ENCODE peak calls at places on chromosomes 4 and X, in five cellular contexts. One of them, this sample, is unnamed.

GRCh38 chr4:185257086-185257485 is 47.7 kb downstream of the SNX25 start:
- DNase-seq in mesendoderm: no peak
- DNase-seq in H1: no peak
- DNase-seq in IMR-90: no peak
- DNase-seq in mesenchymal stem cell: no peak
- DNase-seq in this sample: no peak

GRCh38 chrX:33840176-33840575 is 291.9 kb downstream of the FAM47A start:
- DNase-seq in H1: no peak
- DNase-seq in mesenchymal stem cell: no peak
- DNase-seq in IMR-90: no peak
- DNase-seq in mesendoderm: no peak
- DNase-seq in this sample: peak; percentile 3

GRCh38 chrX:18548996-18549395 is 122.9 kb downstream of the RS1 start:
- DNase-seq in mesendoderm: no peak
- DNase-seq in mesenchymal stem cell: no peak
- DNase-seq in H1: no peak
- DNase-seq in IMR-90: no peak
- DNase-seq in this sample: no peak

GRCh38 chr4:142128529-142128928 is 492.1 kb downstream of the IL15 start:
- DNase-seq in H1: no peak
- DNase-seq in mesenchymal stem cell: peak; percentile 15
- DNase-seq in IMR-90: peak; percentile 39
- DNase-seq in mesendoderm: no peak
- DNase-seq in this sample: no peak

GRCh38 chr4:184734758-184735157 is 862 bp upstream of the CENPU start:
- DNase-seq in mesendoderm: no peak
- DNase-seq in mesenchymal stem cell: no peak
- DNase-seq in IMR-90: no peak
- DNase-seq in H1: no peak
- DNase-seq in this sample: no peak

GRCh38 chrX:72126539-72127140 is 5.1 kb downstream of the RTL5 start:
- DNase-seq in mesendoderm: peak; percentile 87
- DNase-seq in mesenchymal stem cell: peak; percentile 92
- DNase-seq in IMR-90: peak; percentile 80
- DNase-seq in H1: peak; percentile 90
- DNase-seq in this sample: peak; percentile 63

GRCh38 chr4:45554423-45554822 is 569.4 kb downstream of the GABRG1 start:
- DNase-seq in H1: no peak
- DNase-seq in mesenchymal stem cell: no peak
- DNase-seq in IMR-90: no peak
- DNase-seq in mesendoderm: no peak
- DNase-seq in this sample: no peak

GRCh38 chrX:56726609-56727008 is 2.4 kb upstream of the NBDY start:
- DNase-seq in IMR-90: peak; percentile 61
- DNase-seq in mesendoderm: peak; percentile 45
- DNase-seq in H1: no peak
- DNase-seq in mesenchymal stem cell: peak; percentile 57
- DNase-seq in this sample: no peak

GRCh38 chr4:84269531-84269930 is 229.6 kb downstream of the NKX6-1 start:
- DNase-seq in IMR-90: no peak
- DNase-seq in mesenchymal stem cell: no peak
- DNase-seq in mesendoderm: no peak
- DNase-seq in H1: no peak
- DNase-seq in this sample: no peak

GRCh38 chr4:123653211-123653610 is 256.6 kb downstream of the SPRY1 start:
- DNase-seq in IMR-90: no peak
- DNase-seq in mesenchymal stem cell: no peak
- DNase-seq in mesendoderm: no peak
- DNase-seq in H1: no peak
- DNase-seq in this sample: no peak

GRCh38 chr4:153205028-153205648 is 895 bp downstream of the TRIM2 start:
- DNase-seq in mesendoderm: peak; percentile 95
- DNase-seq in H1: peak; percentile 62
- DNase-seq in mesenchymal stem cell: no peak
- DNase-seq in IMR-90: no peak
- DNase-seq in this sample: no peak

GRCh38 chr4:184942447-184943425 is 75.6 kb upstream of the HELT start:
- DNase-seq in H1: peak; percentile 22
- DNase-seq in mesenchymal stem cell: no peak
- DNase-seq in mesendoderm: no peak
- DNase-seq in IMR-90: no peak
- DNase-seq in this sample: no peak

GRCh38 chr4:71833175-71833900 is 49.5 kb upstream of the GC start:
- DNase-seq in mesendoderm: no peak
- DNase-seq in IMR-90: no peak
- DNase-seq in mesenchymal stem cell: no peak
- DNase-seq in H1: no peak
- DNase-seq in this sample: no peak

GRCh38 chrX:106611682-106612402 is at the start of gene RADX:
- DNase-seq in mesenchymal stem cell: peak; percentile 86
- DNase-seq in H1: peak; percentile 75
- DNase-seq in IMR-90: peak; percentile 45
- DNase-seq in mesendoderm: peak; percentile 92
- DNase-seq in this sample: peak; percentile 78

GRCh38 chrX:111756486-111756885 is 75.5 kb downstream of the ALG13 start:
- DNase-seq in IMR-90: no peak
- DNase-seq in H1: no peak
- DNase-seq in mesenchymal stem cell: no peak
- DNase-seq in mesendoderm: no peak
- DNase-seq in this sample: no peak

GRCh38 chr4:24753519-24753918 is 41.9 kb upstream of the SOD3 start:
- DNase-seq in IMR-90: peak; percentile 67
- DNase-seq in mesendoderm: no peak
- DNase-seq in mesenchymal stem cell: peak; percentile 28
- DNase-seq in H1: no peak
- DNase-seq in this sample: no peak

GRCh38 chrX:13966071-13966850 is 63.4 kb downstream of the GEMIN8 start:
- DNase-seq in mesendoderm: no peak
- DNase-seq in IMR-90: no peak
- DNase-seq in mesenchymal stem cell: no peak
- DNase-seq in H1: no peak
- DNase-seq in this sample: no peak

GRCh38 chr4:15186826-15187225 is 184.5 kb downstream of the CPEB2 start:
- DNase-seq in H1: no peak
- DNase-seq in mesendoderm: no peak
- DNase-seq in IMR-90: no peak
- DNase-seq in mesenchymal stem cell: no peak
- DNase-seq in this sample: no peak

GRCh38 chr4:6441202-6441582 is 31.2 kb downstream of the PPP2R2C start:
- DNase-seq in mesenchymal stem cell: no peak
- DNase-seq in mesendoderm: no peak
- DNase-seq in IMR-90: no peak
- DNase-seq in H1: no peak
- DNase-seq in this sample: no peak

GRCh38 chr4:80266267-80266901 is at the start of gene FGF5:
- DNase-seq in mesenchymal stem cell: peak; percentile 89
- DNase-seq in IMR-90: peak; percentile 94
- DNase-seq in H1: peak; percentile 77
- DNase-seq in mesendoderm: peak; percentile 25
- DNase-seq in this sample: peak; percentile 38

GRCh38 chrX:55546956-55547355 is 57.3 kb upstream of the USP51 start:
- DNase-seq in mesenchymal stem cell: no peak
- DNase-seq in mesendoderm: no peak
- DNase-seq in H1: no peak
- DNase-seq in IMR-90: no peak
- DNase-seq in this sample: no peak

GRCh38 chr4:125904802-125905201 is 590.0 kb downstream of the FAT4 start:
- DNase-seq in mesendoderm: no peak
- DNase-seq in mesenchymal stem cell: no peak
- DNase-seq in H1: no peak
- DNase-seq in IMR-90: no peak
- DNase-seq in this sample: no peak

GRCh38 chrX:107567370-107567769 is 60.9 kb upstream of the PRPS1 start:
- DNase-seq in H1: no peak
- DNase-seq in IMR-90: no peak
- DNase-seq in mesenchymal stem cell: no peak
- DNase-seq in mesendoderm: no peak
- DNase-seq in this sample: no peak

GRCh38 chr4:153788419-153789276 is at the start of gene SFRP2:
- DNase-seq in mesenchymal stem cell: peak; percentile 35
- DNase-seq in H1: peak; percentile 84
- DNase-seq in IMR-90: no peak
- DNase-seq in mesendoderm: peak; percentile 91
- DNase-seq in this sample: peak; percentile 93

GRCh38 chr4:26557164-26557563 is 26.7 kb upstream of the TBC1D19 start:
- DNase-seq in IMR-90: peak; percentile 95
- DNase-seq in mesendoderm: no peak
- DNase-seq in mesenchymal stem cell: no peak
- DNase-seq in H1: no peak
- DNase-seq in this sample: no peak

GRCh38 chrX:10012776-10013175 is 45.6 kb downstream of the CLDN34 start:
- DNase-seq in IMR-90: no peak
- DNase-seq in H1: no peak
- DNase-seq in mesendoderm: no peak
- DNase-seq in mesenchymal stem cell: no peak
- DNase-seq in this sample: no peak

GRCh38 chr4:106986486-106986885 is 49.6 kb downstream of the DKK2 start:
- DNase-seq in mesendoderm: no peak
- DNase-seq in H1: no peak
- DNase-seq in mesenchymal stem cell: peak; percentile 6
- DNase-seq in IMR-90: no peak
- DNase-seq in this sample: no peak

GRCh38 chrX:151155234-151155633 is 21.1 kb upstream of the GPR50 start:
- DNase-seq in mesendoderm: no peak
- DNase-seq in IMR-90: no peak
- DNase-seq in H1: no peak
- DNase-seq in mesenchymal stem cell: no peak
- DNase-seq in this sample: no peak

GRCh38 chr4:162586266-162586665 is 422.5 kb upstream of the FSTL5 start:
- DNase-seq in H1: no peak
- DNase-seq in mesenchymal stem cell: no peak
- DNase-seq in mesendoderm: no peak
- DNase-seq in IMR-90: no peak
- DNase-seq in this sample: no peak

GRCh38 chrX:155071694-155072215 is 447 bp downstream of the BRCC3 start:
- DNase-seq in mesenchymal stem cell: no peak
- DNase-seq in mesendoderm: peak; percentile 21
- DNase-seq in IMR-90: no peak
- DNase-seq in H1: no peak
- DNase-seq in this sample: no peak

GRCh38 chrX:13752646-13753045 is 18.1 kb downstream of the OFD1 start:
- DNase-seq in H1: no peak
- DNase-seq in mesenchymal stem cell: no peak
- DNase-seq in IMR-90: no peak
- DNase-seq in mesendoderm: no peak
- DNase-seq in this sample: no peak

GRCh38 chr4:37243061-37243460 is 1.5 kb upstream of the NWD2 start:
- DNase-seq in mesenchymal stem cell: no peak
- DNase-seq in IMR-90: no peak
- DNase-seq in H1: peak; percentile 45
- DNase-seq in mesendoderm: peak; percentile 67
- DNase-seq in this sample: peak; percentile 3

GRCh38 chrX:43974736-43975135 is 1.5 kb upstream of the NDP start:
- DNase-seq in mesenchymal stem cell: no peak
- DNase-seq in IMR-90: no peak
- DNase-seq in H1: no peak
- DNase-seq in mesendoderm: no peak
- DNase-seq in this sample: no peak

GRCh38 chrX:10119399-10119990 is 37.3 kb upstream of the CLCN4 start:
- DNase-seq in IMR-90: peak; percentile 91
- DNase-seq in mesendoderm: peak; percentile 74
- DNase-seq in mesenchymal stem cell: peak; percentile 68
- DNase-seq in H1: peak; percentile 60
- DNase-seq in this sample: peak; percentile 71

GRCh38 chr4:121189351-121189750 is 25.2 kb upstream of the TNIP3 start:
- DNase-seq in H1: no peak
- DNase-seq in mesenchymal stem cell: no peak
- DNase-seq in mesendoderm: no peak
- DNase-seq in IMR-90: no peak
- DNase-seq in this sample: no peak
- H3K27ac ChIP-seq in H1: no peak overlapping the region
- H3K27ac ChIP-seq in mesenchymal stem cell: no peak overlapping the region
- H3K27ac ChIP-seq in mesendoderm: no peak overlapping the region
- H3K27ac ChIP-seq in IMR-90: no peak overlapping the region
- H3K27ac ChIP-seq in this sample: no peak overlapping the region

GRCh38 chr4:88008133-88008621 is 742 bp downstream of the PKD2 start:
- DNase-seq in IMR-90: peak; percentile 48
- DNase-seq in mesenchymal stem cell: peak; percentile 62
- DNase-seq in H1: peak; percentile 64
- DNase-seq in mesendoderm: peak; percentile 75
- DNase-seq in this sample: peak; percentile 44
- H2BK5ac ChIP-seq in IMR-90: peak overlapping the region; percentile 39
- H2BK5ac ChIP-seq in mesenchymal stem cell: peak overlapping the region; percentile 67
- H2BK5ac ChIP-seq in H1: peak overlapping the region; percentile 74
- H2BK5ac ChIP-seq in mesendoderm: peak overlapping the region; percentile 44
- H2BK5ac ChIP-seq in this sample: peak overlapping the region; percentile 88

GRCh38 chrX:24151513-24151912 is 2.0 kb downstream of the ZFX start:
- DNase-seq in mesenchymal stem cell: no peak
- DNase-seq in H1: no peak
- DNase-seq in IMR-90: no peak
- DNase-seq in mesendoderm: no peak
- DNase-seq in this sample: no peak

GRCh38 chrX:24153796-24154189 is 4.3 kb downstream of the ZFX start:
- DNase-seq in mesendoderm: no peak
- DNase-seq in H1: no peak
- DNase-seq in mesenchymal stem cell: no peak
- DNase-seq in IMR-90: no peak
- DNase-seq in this sample: no peak

GRCh38 chrX:24154490-24155034 is 5.0 kb downstream of the ZFX start:
- DNase-seq in H1: no peak
- DNase-seq in mesendoderm: no peak
- DNase-seq in mesenchymal stem cell: no peak
- DNase-seq in IMR-90: peak; percentile 28
- DNase-seq in this sample: no peak

GRCh38 chrX:24156177-24156576 is 6.6 kb downstream of the ZFX start:
- DNase-seq in H1: no peak
- DNase-seq in IMR-90: no peak
- DNase-seq in mesenchymal stem cell: no peak
- DNase-seq in mesendoderm: no peak
- DNase-seq in this sample: no peak

GRCh38 chrX:24153175-24153795 is 3.8 kb downstream of the ZFX start:
- DNase-seq in H1: no peak
- DNase-seq in mesenchymal stem cell: no peak
- DNase-seq in IMR-90: no peak
- DNase-seq in mesendoderm: peak; percentile 91
- DNase-seq in this sample: no peak
- H3K27ac ChIP-seq in H1: no peak overlapping the region
- H3K27ac ChIP-seq in mesenchymal stem cell: no peak overlapping the region
- H3K27ac ChIP-seq in IMR-90: no peak overlapping the region
- H3K27ac ChIP-seq in mesendoderm: no peak overlapping the region
- H3K27ac ChIP-seq in this sample: no peak overlapping the region

GRCh38 chr4:182914357-182914756 is 2.8 kb downstream of the DCTD start:
- DNase-seq in H1: no peak
- DNase-seq in IMR-90: no peak
- DNase-seq in mesenchymal stem cell: no peak
- DNase-seq in mesendoderm: no peak
- DNase-seq in this sample: no peak
- H2BK5ac ChIP-seq in H1: no peak overlapping the region
- H2BK5ac ChIP-seq in IMR-90: no peak overlapping the region
- H2BK5ac ChIP-seq in mesenchymal stem cell: no peak overlapping the region
- H2BK5ac ChIP-seq in mesendoderm: no peak overlapping the region
- H2BK5ac ChIP-seq in this sample: no peak overlapping the region

This sample was measured in neuronal stem cell.